ENCODE peak calls at places on chromosomes 3 and 15, in seven cellular contexts. One of them, this sample, is unnamed. For H3K36me3, the result is how much of the 10 kb centered on the place peaks cover.

GRCh38 chr3:108219336-108219735 is 2.9 kb downstream of the IFT57 start:
- DNase-seq in PC-9: no peak
- DNase-seq in stomach: no peak
- DNase-seq in ovary: no peak
- DNase-seq in HCT116: no peak
- DNase-seq in breast epithelium: no peak
- DNase-seq in cardiac muscle cell: no peak
- DNase-seq in this sample: no peak

GRCh38 chr3:138412821-138413531 is 21.4 kb upstream of the ESYT3 start:
- DNase-seq in PC-9: no peak
- DNase-seq in stomach: no peak
- DNase-seq in ovary: no peak
- DNase-seq in HCT116: no peak
- DNase-seq in breast epithelium: no peak
- DNase-seq in cardiac muscle cell: peak
- DNase-seq in this sample: no peak

GRCh38 chr15:101266034-101266433 is 11.3 kb downstream of the SELENOS start:
- DNase-seq in PC-9: no peak
- DNase-seq in stomach: no peak
- DNase-seq in ovary: no peak
- DNase-seq in HCT116: no peak
- DNase-seq in breast epithelium: no peak
- DNase-seq in cardiac muscle cell: peak
- DNase-seq in this sample: no peak

GRCh38 chr15:101225658-101226057 is 26.2 kb downstream of the CHSY1 start:
- DNase-seq in PC-9: no peak
- DNase-seq in stomach: no peak
- DNase-seq in ovary: no peak
- DNase-seq in HCT116: no peak
- DNase-seq in breast epithelium: no peak
- DNase-seq in cardiac muscle cell: no peak
- DNase-seq in this sample: no peak

GRCh38 chr15:64596701-64597468 is 136.5 kb downstream of the ZNF609 start:
- DNase-seq in PC-9: no peak
- DNase-seq in stomach: no peak
- DNase-seq in ovary: no peak
- DNase-seq in HCT116: no peak
- DNase-seq in breast epithelium: no peak
- DNase-seq in cardiac muscle cell: peak
- DNase-seq in this sample: no peak

GRCh38 chr15:36691596-36691995 is 112.2 kb downstream of the CDIN1 start:
- DNase-seq in PC-9: no peak
- DNase-seq in stomach: no peak
- DNase-seq in ovary: no peak
- DNase-seq in HCT116: no peak
- DNase-seq in breast epithelium: no peak
- DNase-seq in cardiac muscle cell: no peak
- DNase-seq in this sample: no peak

GRCh38 chr3:107680698-107681097 is 157.9 kb downstream of the BBX start:
- DNase-seq in PC-9: no peak
- DNase-seq in stomach: no peak
- DNase-seq in ovary: no peak
- DNase-seq in HCT116: no peak
- DNase-seq in breast epithelium: no peak
- DNase-seq in cardiac muscle cell: peak
- DNase-seq in this sample: no peak

GRCh38 chr3:33884204-33884561 is 85.8 kb downstream of the PDCD6IP start:
- DNase-seq in PC-9: no peak
- DNase-seq in stomach: no peak
- DNase-seq in ovary: no peak
- DNase-seq in HCT116: no peak
- DNase-seq in breast epithelium: no peak
- DNase-seq in cardiac muscle cell: peak
- DNase-seq in this sample: no peak

GRCh38 chr3:118799303-118799702 is 235.3 kb downstream of the IGSF11 start:
- DNase-seq in PC-9: no peak
- DNase-seq in stomach: no peak
- DNase-seq in ovary: no peak
- DNase-seq in HCT116: no peak
- DNase-seq in breast epithelium: no peak
- DNase-seq in cardiac muscle cell: no peak
- DNase-seq in this sample: no peak

GRCh38 chr15:55774113-55774970 is 31.4 kb upstream of the PRTG start:
- DNase-seq in PC-9: peak
- DNase-seq in stomach: peak
- DNase-seq in ovary: peak
- DNase-seq in HCT116: peak
- DNase-seq in breast epithelium: no peak
- DNase-seq in cardiac muscle cell: peak
- DNase-seq in this sample: no peak

GRCh38 chr3:99878005-99878404 is 60.3 kb downstream of the CMSS1 start:
- DNase-seq in PC-9: no peak
- DNase-seq in stomach: no peak
- DNase-seq in ovary: no peak
- DNase-seq in HCT116: peak
- DNase-seq in breast epithelium: no peak
- DNase-seq in cardiac muscle cell: peak
- DNase-seq in this sample: no peak

GRCh38 chr3:16060358-16060852 is 114.1 kb upstream of the GALNT15 start:
- DNase-seq in PC-9: peak
- DNase-seq in stomach: no peak
- DNase-seq in ovary: peak
- DNase-seq in HCT116: peak
- DNase-seq in breast epithelium: peak
- DNase-seq in cardiac muscle cell: peak
- DNase-seq in this sample: no peak

GRCh38 chr3:154349223-154349622 is 24.9 kb upstream of the DHX36 start:
- DNase-seq in PC-9: no peak
- DNase-seq in stomach: no peak
- DNase-seq in ovary: no peak
- DNase-seq in HCT116: no peak
- DNase-seq in breast epithelium: no peak
- DNase-seq in cardiac muscle cell: no peak
- DNase-seq in this sample: no peak

GRCh38 chr3:117633207-117633606 is 923.6 kb downstream of the TUSC7 start:
- DNase-seq in PC-9: no peak
- DNase-seq in stomach: no peak
- DNase-seq in ovary: no peak
- DNase-seq in HCT116: no peak
- DNase-seq in breast epithelium: no peak
- DNase-seq in cardiac muscle cell: no peak
- DNase-seq in this sample: no peak

GRCh38 chr3:129343643-129344360 is 65.1 kb downstream of the HMCES start:
- DNase-seq in PC-9: peak
- DNase-seq in stomach: peak
- DNase-seq in ovary: no peak
- DNase-seq in HCT116: peak
- DNase-seq in breast epithelium: no peak
- DNase-seq in cardiac muscle cell: peak
- DNase-seq in this sample: peak

GRCh38 chr3:74862501-74862900 is 248.0 kb upstream of the CNTN3 start:
- DNase-seq in PC-9: no peak
- DNase-seq in stomach: no peak
- DNase-seq in ovary: no peak
- DNase-seq in HCT116: no peak
- DNase-seq in breast epithelium: no peak
- DNase-seq in cardiac muscle cell: no peak
- DNase-seq in this sample: no peak
- H3K36me3 ChIP-seq in PC-9: under half
- H3K36me3 ChIP-seq in stomach: under half
- H3K36me3 ChIP-seq in ovary: under half
- H3K36me3 ChIP-seq in HCT116: under half
- H3K36me3 ChIP-seq in breast epithelium: under half
- H3K36me3 ChIP-seq in cardiac muscle cell: under half
- H3K36me3 ChIP-seq in this sample: under half

DNA sequence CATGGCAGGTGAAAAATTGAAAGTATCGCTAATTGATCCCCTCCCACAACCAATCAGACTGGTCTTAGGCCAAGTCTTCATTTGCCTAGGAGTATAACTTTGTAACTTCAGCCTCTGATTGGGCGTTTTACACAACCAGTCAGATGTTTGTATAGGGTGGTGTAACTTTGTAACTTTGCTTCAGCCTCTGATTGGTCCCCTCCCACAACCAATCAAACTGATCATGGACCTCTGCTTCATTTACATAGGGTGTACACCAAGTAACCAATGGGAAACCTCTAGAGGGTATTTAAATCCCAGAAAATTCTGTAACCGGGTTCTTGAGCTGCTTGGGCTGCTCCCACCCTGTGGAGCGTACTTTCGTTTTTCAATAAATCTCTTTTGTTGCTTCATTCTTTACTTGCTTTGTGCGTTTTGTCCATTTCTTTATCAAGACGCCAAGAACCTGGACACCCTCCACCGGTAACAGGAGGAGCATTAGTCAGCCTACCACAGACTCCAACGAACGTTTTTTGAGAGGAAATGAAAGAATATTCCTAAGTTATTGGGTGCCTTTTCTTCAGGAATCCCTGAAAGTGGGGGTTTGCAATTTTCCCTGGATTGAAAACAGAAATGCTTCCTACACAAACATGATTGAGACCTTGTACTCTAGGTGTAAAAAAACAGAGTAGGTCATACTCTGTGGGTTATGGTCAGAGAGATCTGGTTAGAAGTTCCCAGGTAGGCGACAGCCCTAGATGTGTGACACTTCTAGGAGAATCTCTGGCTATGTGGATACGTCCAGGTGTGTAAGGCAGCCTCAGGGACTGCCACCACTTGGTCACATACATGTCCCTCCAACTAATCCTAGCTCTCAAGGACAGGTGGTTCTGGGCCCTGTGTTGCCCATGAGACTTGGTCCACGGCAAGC is 5.5 kb upstream of the SACM1L start:
- DNase-seq in PC-9: no peak
- DNase-seq in stomach: no peak
- DNase-seq in ovary: no peak
- DNase-seq in HCT116: no peak
- DNase-seq in breast epithelium: no peak
- DNase-seq in cardiac muscle cell: no peak
- DNase-seq in this sample: no peak
- H3K4me3 ChIP-seq in PC-9: no peak
- H3K4me3 ChIP-seq in stomach: no peak
- H3K4me3 ChIP-seq in ovary: no peak
- H3K4me3 ChIP-seq in HCT116: no peak
- H3K4me3 ChIP-seq in breast epithelium: no peak
- H3K4me3 ChIP-seq in cardiac muscle cell: no peak
- H3K4me3 ChIP-seq in this sample: no peak

GRCh38 chr3:86771741-86772512 is 219.0 kb downstream of the VGLL3 start:
- DNase-seq in PC-9: no peak
- DNase-seq in stomach: no peak
- DNase-seq in ovary: no peak
- DNase-seq in HCT116: no peak
- DNase-seq in breast epithelium: no peak
- DNase-seq in cardiac muscle cell: no peak
- DNase-seq in this sample: peak
- TF ChIP-seq CTCF in PC-9: no peak
- TF ChIP-seq CTCF in stomach: no peak
- TF ChIP-seq CTCF in ovary: no peak
- TF ChIP-seq CTCF in HCT116: no peak
- TF ChIP-seq CTCF in breast epithelium: no peak
- TF ChIP-seq CTCF in cardiac muscle cell: no peak
- TF ChIP-seq CTCF in this sample: no peak

DNA sequence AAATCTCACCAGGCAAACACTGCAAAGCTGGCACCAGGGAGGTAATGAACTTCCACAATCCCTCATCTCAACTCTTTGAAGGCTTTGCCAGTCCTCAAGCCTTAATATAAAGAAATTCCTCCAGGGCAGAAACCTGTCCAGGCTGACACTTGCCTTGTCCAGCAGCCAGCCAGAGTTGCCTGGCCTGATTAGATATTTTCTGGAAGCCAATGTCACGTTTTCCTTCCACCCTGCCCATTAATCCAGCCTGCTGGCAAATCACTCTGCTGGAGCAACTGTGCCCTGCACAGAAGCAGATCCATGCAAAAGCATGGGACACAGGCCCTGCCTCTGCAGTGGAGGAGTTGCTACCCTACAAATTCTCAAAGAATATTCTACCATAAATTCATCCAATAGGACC is 56.5 kb downstream of the HEG1 start:
- DNase-seq in PC-9: no peak
- DNase-seq in stomach: peak
- DNase-seq in ovary: no peak
- DNase-seq in HCT116: no peak
- DNase-seq in breast epithelium: no peak
- DNase-seq in cardiac muscle cell: no peak
- DNase-seq in this sample: no peak
- H3K36me3 ChIP-seq in PC-9: under half
- H3K36me3 ChIP-seq in stomach: under half
- H3K36me3 ChIP-seq in ovary: under half
- H3K36me3 ChIP-seq in HCT116: under half
- H3K36me3 ChIP-seq in breast epithelium: under half
- H3K36me3 ChIP-seq in cardiac muscle cell: under half
- H3K36me3 ChIP-seq in this sample: under half

DNA sequence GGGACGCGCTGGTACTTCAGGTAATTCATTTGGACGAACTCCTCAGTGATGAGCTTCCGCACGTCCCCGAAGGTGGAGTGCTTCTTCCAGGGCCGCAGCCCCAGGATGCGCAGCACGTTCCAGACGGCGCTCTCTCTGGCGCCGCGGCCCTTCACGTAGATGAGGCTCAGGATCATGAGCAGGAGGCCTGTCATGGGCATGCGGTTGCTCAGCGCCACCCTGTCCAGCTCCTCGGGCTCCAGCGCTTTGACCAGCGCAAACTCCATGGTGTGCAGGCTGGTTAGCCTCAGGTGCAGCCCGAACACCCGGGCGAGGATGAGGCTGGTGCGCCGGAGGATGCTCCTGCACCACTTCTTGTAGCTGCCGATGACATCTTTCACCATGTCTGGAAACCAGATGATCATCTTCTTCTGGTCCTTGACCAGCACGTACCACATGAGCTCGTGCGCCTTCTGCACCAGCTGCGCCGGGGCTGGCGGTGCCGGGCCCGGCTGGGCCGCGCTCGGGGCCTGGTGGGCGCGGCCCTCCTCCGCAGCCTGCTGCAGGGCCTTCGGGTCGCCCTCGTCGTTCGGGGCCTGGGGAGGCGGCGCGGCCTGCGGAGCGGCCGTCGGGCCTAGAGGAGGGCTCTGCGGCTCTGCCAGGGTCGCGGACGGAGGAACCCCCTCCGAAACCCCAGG is 501 bp downstream of the NDN start:
- DNase-seq in PC-9: no peak
- DNase-seq in stomach: no peak
- DNase-seq in ovary: no peak
- DNase-seq in HCT116: no peak
- DNase-seq in breast epithelium: no peak
- DNase-seq in cardiac muscle cell: peak
- DNase-seq in this sample: no peak
- H3K4me3 ChIP-seq in PC-9: no peak
- H3K4me3 ChIP-seq in stomach: peak
- H3K4me3 ChIP-seq in ovary: peak
- H3K4me3 ChIP-seq in HCT116: no peak
- H3K4me3 ChIP-seq in breast epithelium: peak
- H3K4me3 ChIP-seq in cardiac muscle cell: peak
- H3K4me3 ChIP-seq in this sample: peak

DNA sequence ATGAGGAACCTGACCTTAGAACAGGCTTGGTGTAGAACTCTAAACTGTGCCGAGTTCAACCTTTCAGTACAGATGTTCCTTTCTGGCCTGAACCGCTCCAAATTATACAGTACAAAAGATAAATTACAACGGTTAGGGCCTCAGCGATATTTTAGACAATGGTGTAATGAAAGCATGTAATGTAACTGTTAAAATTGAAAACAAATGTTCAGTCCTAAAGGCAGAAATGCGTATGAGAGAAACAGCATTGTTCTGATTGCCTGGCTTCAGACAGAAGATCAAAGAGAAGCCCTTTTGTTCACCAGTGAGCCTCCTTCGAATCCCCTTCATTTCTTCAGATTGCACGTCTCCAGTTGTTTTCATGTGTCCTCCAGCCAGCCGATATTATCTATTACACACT is 184.9 kb downstream of the SHOX2 start:
- DNase-seq in PC-9: no peak
- DNase-seq in stomach: no peak
- DNase-seq in ovary: no peak
- DNase-seq in HCT116: no peak
- DNase-seq in breast epithelium: no peak
- DNase-seq in cardiac muscle cell: no peak
- DNase-seq in this sample: no peak
- TF ChIP-seq CTCF in PC-9: no peak
- TF ChIP-seq CTCF in stomach: no peak
- TF ChIP-seq CTCF in ovary: no peak
- TF ChIP-seq CTCF in HCT116: no peak
- TF ChIP-seq CTCF in breast epithelium: no peak
- TF ChIP-seq CTCF in cardiac muscle cell: no peak
- TF ChIP-seq CTCF in this sample: no peak

This sample was measured in upper lobe of left lung.